ENCODE peak calls at places on chromosome 11, in eight cellular contexts. I, Q, K, C, M, L, T and D are unnamed samples. For H3K9me3, the result is how much of the 10 kb centered on the place peaks cover.

GRCh38 chr11:104105155-104105554 is 58.8 kb downstream of the PDGFD start:
- DNase-seq in I (no peak), L (no peak), C (no peak), Q (no peak), K (no peak), M (peak), T (no peak), D (no peak)

GRCh38 chr11:134120921-134121526 is 52.2 kb downstream of the JAM3 start:
- DNase-seq in I (no peak), T (no peak), Q (no peak), K (no peak), M (peak), L (no peak), C (peak), D (no peak)

GRCh38 chr11:115892016-115892415 is 387.8 kb upstream of the CADM1 start:
- DNase-seq in I (no peak), K (no peak), L (no peak), M (no peak), T (no peak), Q (no peak), C (no peak), D (no peak)

GRCh38 chr11:62071408-62071807 is 52.4 kb upstream of the INCENP start:
- DNase-seq in I (no peak), T (no peak), K (no peak), Q (no peak), M (no peak), C (no peak), L (no peak), D (no peak)

GRCh38 chr11:60924110-60924905 is at the start of gene TMEM132A:
- DNase-seq in L (peak), I (peak), M (peak), Q (no peak), T (peak), C (peak), K (peak), D (peak)

GRCh38 chr11:82092904-82093303 is 640.8 kb downstream of the FAM181B start:
- DNase-seq in T (no peak), C (no peak), K (no peak), L (no peak), Q (no peak), I (no peak), M (no peak), D (no peak)

GRCh38 chr11:8221025-8221723 is 42.5 kb downstream of the LMO1 start:
- DNase-seq in Q (no peak), M (no peak), K (no peak), C (no peak), I (no peak), L (no peak), T (no peak), D (no peak)

GRCh38 chr11:103488021-103488420 is 378.8 kb downstream of the DYNC2H1 start:
- DNase-seq in L (no peak), T (no peak), K (no peak), I (no peak), Q (no peak), M (no peak), C (no peak), D (no peak)

GRCh38 chr11:117748771-117749540 is 48.1 kb downstream of the DSCAML1 start:
- DNase-seq in K (peak), I (peak), C (no peak), T (no peak), Q (no peak), M (no peak), L (no peak), D (no peak)

GRCh38 chr11:48000432-48000831 is 20.1 kb downstream of the PTPRJ start:
- DNase-seq in L (no peak), K (no peak), I (no peak), M (no peak), Q (no peak), T (peak), C (no peak), D (no peak)

GRCh38 chr11:78429209-78429608 is 11.6 kb upstream of the GAB2 start:
- DNase-seq in T (no peak), K (no peak), Q (no peak), M (no peak), L (no peak), C (no peak), I (no peak), D (no peak)

GRCh38 chr11:78428273-78428651 is 10.6 kb upstream of the GAB2 start:
- DNase-seq in C (no peak), Q (no peak), K (no peak), M (no peak), L (no peak), I (no peak), T (no peak), D (no peak)

GRCh38 chr11:78426845-78427244 is 9.2 kb upstream of the GAB2 start:
- DNase-seq in T (no peak), Q (no peak), C (no peak), I (no peak), L (no peak), M (no peak), K (no peak), D (no peak)

GRCh38 chr11:78428773-78429172 is 11.2 kb upstream of the GAB2 start:
- DNase-seq in L (no peak), Q (no peak), C (no peak), T (no peak), I (no peak), M (no peak), K (no peak), D (no peak)

DNA sequence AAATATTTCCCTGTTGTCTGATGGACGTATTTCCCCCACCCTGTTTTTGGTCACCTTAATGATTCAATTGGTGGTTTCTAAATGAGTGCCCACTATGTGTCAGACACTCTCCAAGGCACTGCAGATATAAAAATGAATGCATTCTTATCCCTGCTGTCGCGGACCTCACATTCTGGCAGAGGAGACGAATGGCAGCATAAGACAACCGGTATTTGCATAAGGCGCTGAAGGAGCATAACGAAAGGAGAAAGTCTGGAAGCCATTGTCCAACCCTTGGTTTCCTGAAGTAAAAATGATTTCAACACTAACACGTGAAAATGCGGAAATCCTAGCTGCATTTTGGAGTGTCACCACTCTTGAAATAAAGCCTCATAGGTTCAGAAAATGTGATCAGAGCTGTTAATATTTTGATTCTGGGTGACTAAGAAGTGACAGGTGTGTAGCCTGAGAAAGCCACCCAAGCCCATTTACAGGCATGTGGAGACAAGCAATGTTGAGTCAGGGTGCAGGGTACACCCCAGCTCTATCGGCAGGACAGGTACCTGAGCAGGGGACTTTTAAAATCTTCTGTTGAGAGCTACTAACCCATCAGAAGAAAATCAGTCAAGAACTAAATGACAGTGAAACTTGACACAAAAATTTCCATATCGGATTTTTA is 10.1 kb upstream of the GAB2 start:
- DNase-seq in Q (no peak), K (no peak), I (no peak), C (no peak), M (no peak), T (no peak), L (no peak), D (no peak)
- H3K4me3 ChIP-seq in Q (no peak), K (no peak), I (no peak), C (no peak), M (no peak), T (no peak), L (no peak), D (no peak)

GRCh38 chr11:70707821-70708220 is 309.5 kb downstream of the CTTN start:
- DNase-seq in I (no peak), Q (no peak), C (no peak), K (no peak), M (no peak), T (peak), L (no peak), D (no peak)
- H3K9me3 ChIP-seq in I (under half), Q (under half), C (under half), K (under half), M (under half), T (under half), L (under half), D (under half)

DNA sequence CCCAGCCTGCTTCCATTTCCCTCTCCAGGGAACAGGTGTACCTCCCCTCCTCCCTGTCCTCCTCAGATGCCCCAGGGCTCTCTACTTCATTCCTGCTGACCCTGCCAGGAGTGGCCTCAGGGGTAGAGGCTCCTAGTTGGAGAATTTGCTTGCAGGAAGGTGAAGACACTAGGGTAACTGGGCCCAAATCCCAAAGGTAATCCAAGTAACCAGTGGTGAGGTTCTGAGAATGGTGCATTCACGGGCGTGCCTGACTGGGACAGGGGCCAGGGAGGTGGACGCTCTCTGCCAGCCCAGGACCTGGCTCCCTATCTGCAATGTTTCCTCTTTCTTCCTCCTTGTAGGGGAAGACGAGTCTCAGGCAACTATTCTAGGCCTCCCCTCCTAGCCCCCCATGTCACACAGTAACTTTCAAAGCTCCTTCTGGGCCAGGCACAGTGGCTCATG is 2.9 kb downstream of the SLC35C1 start:
- DNase-seq in M (no peak), T (no peak), C (no peak), Q (no peak), I (no peak), L (no peak), K (no peak), D (no peak)
- H3K4me3 ChIP-seq in M (no peak), T (no peak), C (no peak), Q (no peak), I (peak), L (no peak), K (no peak), D (no peak)

GRCh38 chr11:129895126-129896041 is at the start of gene NFRKB:
- DNase-seq in M (peak), Q (peak), I (peak), C (peak), K (peak), T (peak), L (peak), D (peak)
- H3K9me3 ChIP-seq in M (under half), Q (under half), I (under half), C (under half), K (under half), T (under half), L (under half), D (under half)